ENCODE peak calls at places on chromosomes 5 and 9, in four cellular contexts. S is IMR-90, Y is H1, E is H9. G is an unnamed sample.

GRCh38 chr9:18935521-18935920 is 97.5 kb downstream of the SAXO1 start:
- DNase-seq in Y (no peak), E (no peak), S (peak), G (no peak)

GRCh38 chr9:124465736-124466135 is 15.5 kb downstream of the ADGRD2 start:
- DNase-seq in Y (no peak), S (no peak), E (no peak), G (no peak)

GRCh38 chr9:119758990-119759389 is 389.8 kb upstream of the BRINP1 start:
- DNase-seq in E (no peak), Y (no peak), S (no peak), G (no peak)

GRCh38 chr9:126363847-126364671 is 37.4 kb downstream of the MVB12B start:
- DNase-seq in E (no peak), Y (no peak), S (peak), G (no peak)

GRCh38 chr5:80150731-80151130 is 105.1 kb downstream of the SERINC5 start:
- DNase-seq in S (no peak), Y (no peak), E (no peak), G (no peak)

GRCh38 chr9:306907-307306 is 92.2 kb downstream of the DOCK8 start:
- DNase-seq in E (peak), Y (no peak), S (no peak), G (peak)

GRCh38 chr5:139954022-139954421 is 89.1 kb downstream of the NRG2 start:
- DNase-seq in E (no peak), Y (no peak), S (no peak), G (no peak)

GRCh38 chr9:69931340-69931739 is 110.7 kb downstream of the CFAP95 start:
- DNase-seq in E (peak), S (no peak), Y (no peak), G (peak)

GRCh38 chr5:12313602-12314001 is 409.4 kb upstream of the CTNND2 start:
- DNase-seq in S (no peak), E (no peak), Y (no peak), G (no peak)

GRCh38 chr5:126881821-126882220 is 104.9 kb downstream of the LMNB1 start:
- DNase-seq in E (no peak), Y (no peak), S (no peak), G (no peak)

GRCh38 chr9:127968717-127969383 is 11.9 kb downstream of the EEIG1 start:
- DNase-seq in S (peak), E (no peak), Y (no peak), G (peak)

GRCh38 chr9:107471562-107471961 is 18.0 kb downstream of the KLF4 start:
- DNase-seq in S (no peak), Y (no peak), E (no peak), G (no peak)

GRCh38 chr5:172904312-172904642 is 54.9 kb upstream of the RPL26L1 start:
- DNase-seq in E (no peak), S (no peak), Y (no peak), G (no peak)

GRCh38 chr5:172769598-172770373 is 1.2 kb downstream of the DUSP1 start:
- DNase-seq in Y (no peak), E (no peak), S (peak), G (peak)

GRCh38 chr5:163571755-163572154 is 66.3 kb downstream of the MAT2B start:
- DNase-seq in S (peak), E (no peak), Y (no peak), G (no peak)

GRCh38 chr5:149217802-149218153 is 53.9 kb upstream of the AFAP1L1 start:
- DNase-seq in E (no peak), Y (no peak), S (no peak), G (no peak)
- H4K5ac ChIP-seq in E (no peak), Y (no peak), S (peak), G (no peak)

GRCh38 chr9:89505048-89505447 is 7.1 kb upstream of the SEMA4D start:
- DNase-seq in S (no peak), Y (no peak), E (no peak), G (no peak)

GRCh38 chr9:89507626-89508025 is 9.7 kb upstream of the SEMA4D start:
- DNase-seq in Y (no peak), E (no peak), S (no peak), G (no peak)

GRCh38 chr9:89508951-89509607 is 11.2 kb upstream of the SEMA4D start:
- DNase-seq in S (no peak), E (no peak), Y (no peak), G (no peak)

GRCh38 chr9:89502038-89502601 is 4.2 kb upstream of the SEMA4D start:
- DNase-seq in E (no peak), Y (no peak), S (no peak), G (no peak)

GRCh38 chr9:89505795-89506385 is 8.0 kb upstream of the SEMA4D start:
- DNase-seq in S (no peak), Y (no peak), E (no peak), G (no peak)
- H4K5ac ChIP-seq in S (no peak), Y (no peak), E (no peak), G (no peak)

GRCh38 chr9:120982851-120983250 is 56.3 kb upstream of the TRAF1 start:
- DNase-seq in Y (no peak), S (peak), E (no peak), G (no peak)
- H4K5ac ChIP-seq in Y (no peak), S (no peak), E (no peak), G (no peak)

GRCh38 chr5:119385136-119386128 is 29.6 kb downstream of the TNFAIP8 start:
- DNase-seq in S (no peak), Y (no peak), E (no peak), G (peak)
- H4K5ac ChIP-seq in S (no peak), Y (no peak), E (no peak), G (no peak)

DNA sequence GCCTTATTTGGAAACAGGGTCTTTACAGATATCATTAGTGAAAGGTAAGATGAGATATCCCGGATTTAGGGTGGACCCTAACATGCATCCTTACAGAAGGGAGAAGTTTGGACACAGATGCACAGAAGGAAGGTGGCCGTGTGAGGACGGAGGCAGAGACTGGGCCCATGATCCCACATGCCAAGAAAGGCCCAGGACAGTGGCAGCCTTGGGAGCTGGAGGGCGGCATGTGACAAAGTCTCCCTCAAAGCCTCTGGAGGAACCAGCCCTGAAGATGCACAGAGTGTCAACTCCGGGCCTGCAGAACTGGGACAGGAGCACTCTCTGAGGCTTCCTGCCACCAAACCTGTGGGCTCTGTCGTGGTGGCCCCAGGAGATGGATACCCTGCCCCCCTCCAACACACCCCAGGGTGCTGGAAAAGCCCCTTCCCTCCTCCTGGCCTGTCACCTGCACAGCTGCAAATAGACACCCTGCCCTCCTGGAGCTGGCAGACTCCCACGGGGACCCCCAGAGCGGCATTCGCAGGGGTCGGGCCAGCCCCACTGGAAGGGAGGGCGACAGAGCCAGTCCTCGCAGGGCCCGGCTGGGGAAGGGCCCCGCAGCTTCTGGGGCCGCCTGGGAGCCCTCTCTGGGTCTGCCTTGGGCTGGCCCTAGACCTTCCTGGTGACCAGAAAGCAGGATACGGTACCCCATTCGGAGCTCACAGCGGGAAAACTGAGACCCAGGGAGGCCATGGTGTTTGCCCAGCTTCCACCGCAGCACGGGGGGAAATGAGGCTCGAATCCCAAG is 7.9 kb downstream of the NACC2 start:
- DNase-seq in E (peak), S (no peak), Y (peak), G (no peak)
- H4K5ac ChIP-seq in E (no peak), S (no peak), Y (no peak), G (no peak)

GRCh38 chr9:130610862-130611689 is 31.7 kb downstream of the FUBP3 start:
- DNase-seq in Y (no peak), E (no peak), S (peak), G (no peak)
- H4K5ac ChIP-seq in Y (no peak), E (no peak), S (no peak), G (no peak)

DNA sequence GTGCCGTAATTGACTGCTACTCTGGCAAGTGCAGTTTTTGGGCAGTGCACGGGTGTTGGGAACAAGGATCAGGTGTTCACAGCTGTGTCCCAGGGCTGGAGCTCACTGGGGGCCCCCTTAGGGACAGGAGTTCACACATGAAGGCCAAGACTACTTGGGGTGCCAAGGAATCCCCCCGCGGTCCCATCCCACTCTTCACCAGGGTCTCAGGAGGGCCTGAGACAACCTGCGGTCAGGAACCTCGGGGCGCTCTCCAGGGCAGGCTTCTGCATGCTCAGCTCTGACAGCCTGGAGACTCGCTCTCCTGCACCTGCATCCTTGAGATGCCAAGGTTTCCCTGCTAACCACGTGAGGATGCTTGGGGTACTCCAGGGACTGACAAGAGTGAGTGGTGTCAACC is 2.3 kb upstream of the MAN1B1 start:
- DNase-seq in Y (no peak), E (no peak), S (no peak), G (no peak)
- H4K5ac ChIP-seq in Y (no peak), E (no peak), S (no peak), G (no peak)

GRCh38 chr5:121949885-121950284 is 11.9 kb upstream of the SRFBP1 start:
- DNase-seq in S (peak), E (peak), Y (no peak), G (peak)
- H4K5ac ChIP-seq in S (no peak), E (no peak), Y (no peak), G (no peak)

G was measured in mesendoderm.